ENCODE peak calls at places on chromosomes 16 and 17, in five cellular contexts. F is psoas muscle, X is mesothelial cell of epicardium, I is kidney, W is neural progenitor cell. O is an unnamed sample.

GRCh38 chr16:89185062-89185751 is 13.7 kb downstream of the CDH15 start:
- DNase-seq in X (peak), F (peak), W (no peak), I (peak), O (no peak)

GRCh38 chr17:17035920-17036319 is 6.3 kb upstream of the MPRIP start:
- DNase-seq in I (peak), F (peak), X (no peak), W (no peak), O (no peak)

GRCh38 chr17:59846391-59847165 is 46.2 kb downstream of the TUBD1 start:
- DNase-seq in X (no peak), W (no peak), I (peak), F (peak), O (no peak)

GRCh38 chr17:75267403-75268232 is 3.4 kb downstream of the MIF4GD start:
- DNase-seq in X (no peak), F (peak), W (peak), I (no peak), O (no peak)

GRCh38 chr17:65219124-65219523 is 82.0 kb downstream of the RGS9 start:
- DNase-seq in W (no peak), F (no peak), I (no peak), X (no peak), O (no peak)

GRCh38 chr17:33949100-33949499 is 306.0 kb upstream of the CCL2 start:
- DNase-seq in I (no peak), X (no peak), W (peak), F (no peak), O (no peak)

GRCh38 chr16:50747206-50747956 is 5.5 kb downstream of the CYLD start:
- DNase-seq in W (no peak), I (no peak), F (no peak), X (no peak), O (no peak)

GRCh38 chr17:47836601-47837000 is 4.5 kb downstream of the SCRN2 start:
- DNase-seq in X (no peak), I (no peak), F (no peak), W (no peak), O (no peak)

GRCh38 chr17:17416400-17417360 is 60.1 kb upstream of the MED9 start:
- DNase-seq in X (no peak), F (no peak), I (no peak), W (no peak), O (no peak)

GRCh38 chr17:76781056-76781982 is 43.4 kb downstream of the MFSD11 start:
- DNase-seq in F (no peak), I (no peak), W (no peak), X (no peak), O (no peak)

GRCh38 chr17:35879748-35880654 is at the start of gene CCL5:
- DNase-seq in W (no peak), X (no peak), F (no peak), I (no peak), O (no peak)

GRCh38 chr16:68229431-68230175 is 6.3 kb downstream of the ESRP2 start:
- DNase-seq in I (peak), X (no peak), F (no peak), W (peak), O (no peak)

GRCh38 chr16:81625544-81626152 is 153.4 kb upstream of the PLCG2 start:
- DNase-seq in F (no peak), W (no peak), I (peak), X (no peak), O (no peak)

GRCh38 chr17:78412403-78412802 is 34.0 kb downstream of the PGS1 start:
- DNase-seq in F (no peak), W (peak), X (no peak), I (peak), O (no peak)

GRCh38 chr16:62225675-62226074 is 189.4 kb upstream of the CDH8 start:
- DNase-seq in W (peak), X (peak), F (peak), I (peak), O (peak)

GRCh38 chr16:56275801-56276200 is 84.5 kb downstream of the GNAO1 start:
- DNase-seq in X (no peak), I (no peak), W (no peak), F (no peak), O (no peak)

GRCh38 chr17:32356750-32357149 is 6.8 kb downstream of the ZNF207 start:
- DNase-seq in X (no peak), W (no peak), F (no peak), I (no peak), O (no peak)

GRCh38 chr17:15112881-15113617 is 152.1 kb downstream of the PMP22 start:
- DNase-seq in W (no peak), I (no peak), X (no peak), F (no peak), O (no peak)

GRCh38 chr17:78583091-78583490 is 5.9 kb upstream of the DNAH17 start:
- DNase-seq in W (peak), F (peak), X (no peak), I (no peak), O (no peak)

GRCh38 chr17:48636177-48637018 is 10.2 kb upstream of the HOXB9 start:
- DNase-seq in F (peak), I (peak), W (peak), X (peak), O (no peak)

GRCh38 chr17:48014603-48015037 is 23.0 kb downstream of the COPZ2 start:
- DNase-seq in X (no peak), I (no peak), W (no peak), F (no peak), O (no peak)

GRCh38 chr16:90046122-90046970 is 27.1 kb upstream of the DBNDD1 start:
- DNase-seq in I (no peak), X (no peak), W (no peak), F (peak), O (no peak)

GRCh38 chr17:4364622-4365041 is 1.8 kb downstream of the UBE2G1 start:
- DNase-seq in X (no peak), F (peak), I (peak), W (no peak), O (no peak)

GRCh38 chr17:32495347-32496253 is 8.8 kb downstream of the CDK5R1 start:
- DNase-seq in I (peak), X (no peak), W (peak), F (peak), O (no peak)

DNA sequence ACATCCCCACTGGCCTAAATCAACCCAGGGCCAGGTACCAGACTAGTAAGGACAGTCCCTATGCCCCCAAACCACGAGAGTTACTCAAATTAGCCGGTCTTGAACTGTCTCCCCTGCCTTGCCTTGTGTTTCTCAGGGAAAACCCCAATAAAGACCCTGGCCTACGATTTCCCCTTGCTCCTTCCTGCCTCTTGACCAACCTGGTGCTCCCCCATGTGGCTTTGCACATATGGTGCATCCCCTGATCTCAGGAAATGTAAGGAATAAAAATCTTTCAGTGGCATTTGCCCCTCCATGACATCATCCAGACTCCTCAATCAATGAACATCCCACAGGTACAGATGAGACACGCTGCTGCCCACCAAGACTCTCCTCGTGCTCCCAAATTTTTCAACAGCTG is 87.9 kb downstream of the ZNF18 start:
- DNase-seq in I (no peak), W (peak), X (no peak), F (no peak), O (no peak)
- TF ChIP-seq CTCF in I (no peak), W (peak), X (no peak), F (no peak), O (no peak)

GRCh38 chr16:85528528-85529387 is 84.4 kb upstream of the GSE1 start:
- DNase-seq in F (no peak), W (no peak), I (peak), X (no peak), O (no peak)
- TF ChIP-seq CTCF in F (peak), W (peak), I (peak), X (peak), O (no peak)

DNA sequence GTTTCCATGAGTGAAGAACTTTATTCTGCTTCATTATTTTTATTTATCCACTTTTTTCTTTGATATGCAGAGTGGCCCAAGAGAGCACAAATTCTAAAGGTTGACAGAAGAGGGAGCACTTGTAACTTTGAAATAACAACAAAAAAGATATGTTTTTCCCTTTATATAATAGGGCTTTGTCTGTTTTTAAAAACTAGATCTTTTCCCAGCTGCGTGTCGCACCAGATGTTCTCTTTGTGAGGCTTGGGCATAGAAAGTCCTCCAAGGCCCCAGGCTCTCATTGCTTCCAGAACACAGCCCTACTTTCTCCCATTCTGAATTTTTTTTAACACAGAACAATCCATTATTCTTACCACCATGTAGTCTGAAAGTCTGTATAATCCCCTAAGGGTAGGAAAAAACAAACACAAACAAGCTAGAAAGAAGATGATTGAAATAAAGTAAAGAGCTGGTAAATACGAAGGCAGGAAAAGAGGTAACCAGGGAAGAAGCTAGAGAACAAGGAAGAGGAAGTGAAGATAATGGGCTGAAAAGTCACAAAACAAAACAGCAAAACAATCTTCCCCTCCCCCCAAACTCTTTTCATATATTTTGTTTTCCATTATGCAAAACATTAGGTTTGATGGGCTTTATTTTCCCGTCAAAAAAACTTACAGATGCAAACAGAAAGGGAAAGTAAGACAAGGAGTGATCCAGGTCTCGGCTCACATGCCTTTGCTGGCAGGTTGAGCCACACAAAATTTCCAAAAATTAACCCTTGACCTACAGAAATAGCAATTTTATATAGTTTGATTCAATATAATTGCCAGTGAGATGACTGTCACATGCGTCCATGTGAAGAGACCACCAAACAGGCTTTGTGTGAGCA is 160.3 kb downstream of the ABCA8 start:
- DNase-seq in F (peak), W (no peak), I (no peak), X (no peak), O (no peak)
- TF ChIP-seq CTCF in F (peak), W (peak), I (peak), X (peak), O (no peak)

GRCh38 chr17:45108595-45109521 is 23.5 kb downstream of the PLCD3 start:
- DNase-seq in I (no peak), F (no peak), W (no peak), X (no peak), O (no peak)
- TF ChIP-seq CTCF in I (no peak), F (no peak), W (no peak), X (no peak), O (no peak)

DNA sequence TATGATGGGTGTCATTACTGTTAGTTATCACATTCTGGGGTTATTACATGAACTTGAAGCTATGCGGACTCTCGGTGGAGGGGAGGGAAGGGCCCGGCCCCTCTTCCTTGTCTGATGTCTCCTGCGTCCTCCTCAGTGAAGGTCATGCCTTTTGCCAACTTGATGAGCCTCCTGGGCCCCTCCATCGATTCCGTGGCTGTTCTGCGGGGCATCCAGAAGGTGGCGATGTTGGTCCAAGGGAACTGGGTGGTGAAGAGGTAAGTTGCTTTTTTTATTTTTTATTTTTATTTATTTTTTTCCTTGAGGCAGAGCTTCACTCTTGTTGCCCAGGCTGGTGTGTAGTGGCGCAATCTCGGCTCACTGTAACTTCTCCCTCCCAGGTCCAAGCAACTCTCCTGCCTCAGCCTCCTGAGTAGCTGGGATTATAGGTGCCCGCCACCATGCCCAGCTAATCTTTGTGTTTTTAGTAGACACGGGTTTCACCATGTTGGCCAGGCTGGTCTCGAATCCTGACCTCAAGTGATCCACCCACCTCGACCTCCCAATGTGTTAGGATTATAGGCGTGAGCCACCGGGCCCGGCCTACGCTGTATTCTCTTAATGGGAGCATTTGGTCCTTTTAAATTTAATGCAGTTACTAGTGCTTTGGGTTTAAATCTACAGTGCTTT is 21.6 kb downstream of the POLR3E start:
- DNase-seq in F (peak), X (no peak), I (no peak), W (peak), O (no peak)
- TF ChIP-seq CTCF in F (peak), X (peak), I (peak), W (peak), O (no peak)

GRCh38 chr17:81895400-81895799 is 3.9 kb downstream of the ANAPC11 start:
- DNase-seq in X (no peak), W (no peak), F (no peak), I (no peak), O (no peak)

GRCh38 chr17:81898885-81899284 is 3.2 kb upstream of the NPB start:
- DNase-seq in X (no peak), W (no peak), F (no peak), I (no peak), O (no peak)

GRCh38 chr17:81900181-81900820 is 1.7 kb upstream of the NPB start:
- DNase-seq in I (peak), X (peak), W (no peak), F (no peak), O (no peak)

GRCh38 chr17:81899514-81900166 is 2.4 kb upstream of the NPB start:
- DNase-seq in F (no peak), I (no peak), W (no peak), X (peak), O (no peak)

GRCh38 chr17:81898029-81898866 is 3.8 kb upstream of the NPB start:
- DNase-seq in X (no peak), I (no peak), F (no peak), W (no peak), O (no peak)
- TF ChIP-seq CTCF in X (no peak), I (no peak), F (no peak), W (no peak), O (no peak)

GRCh38 chr16:877242-878065 is 76.9 kb upstream of the GNG13 start:
- DNase-seq in I (peak), W (no peak), X (no peak), F (no peak), O (no peak)

GRCh38 chr16:879461-879861 is 78.9 kb upstream of the GNG13 start:
- DNase-seq in F (peak), W (no peak), I (peak), X (peak), O (no peak)

GRCh38 chr16:878886-879285 is 78.4 kb upstream of the GNG13 start:
- DNase-seq in F (peak), W (no peak), X (no peak), I (peak), O (no peak)

GRCh38 chr16:876523-877241 is 76.1 kb upstream of the GNG13 start:
- DNase-seq in F (no peak), X (no peak), I (peak), W (no peak), O (no peak)

DNA sequence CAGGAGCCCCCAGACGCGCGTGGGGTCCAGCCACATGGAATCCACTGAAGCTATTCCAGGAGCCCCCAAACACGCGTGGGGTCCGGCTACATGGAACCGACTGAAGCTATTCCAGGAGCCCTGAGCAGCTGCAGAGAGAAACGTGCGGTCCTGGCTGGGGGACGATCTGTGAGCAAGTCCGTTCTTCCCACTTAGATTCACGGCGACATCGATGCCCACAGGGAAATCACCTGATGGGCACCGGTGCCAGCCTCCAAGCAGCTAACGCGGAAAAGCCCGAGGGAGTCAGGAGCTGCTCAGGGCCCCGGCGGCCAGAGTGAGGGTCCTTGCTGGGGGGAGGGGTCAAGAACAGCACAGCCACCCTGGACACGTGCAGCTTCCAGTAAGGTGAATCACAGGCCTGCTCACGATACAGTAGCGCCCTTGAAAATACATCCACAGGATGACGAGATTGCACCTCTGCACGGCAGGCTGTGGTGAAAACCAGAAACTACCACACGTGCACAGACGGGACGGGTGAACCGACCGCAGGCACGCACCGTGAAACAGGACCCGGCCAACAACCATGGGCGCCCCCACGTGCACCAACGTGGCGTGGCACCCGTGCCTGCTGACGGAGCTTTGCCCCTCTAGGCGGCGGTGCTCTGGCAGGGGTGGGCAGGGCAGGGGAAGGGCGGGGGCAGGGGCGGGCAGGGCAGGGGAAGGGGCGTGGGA is 77.7 kb upstream of the GNG13 start:
- DNase-seq in F (peak), I (peak), W (peak), X (peak), O (no peak)
- TF ChIP-seq CTCF in F (no peak), I (no peak), W (peak), X (no peak), O (no peak)

GRCh38 chr16:87060026-87060986 is 256.9 kb downstream of the C16orf95 start:
- DNase-seq in F (no peak), X (no peak), I (no peak), W (peak), O (no peak)
- TF ChIP-seq CTCF in F (no peak), X (no peak), I (no peak), W (peak), O (no peak)

GRCh38 chr17:41912925-41913324 is 5.8 kb downstream of the ACLY start:
- DNase-seq in I (no peak), F (no peak), X (no peak), W (no peak), O (no peak)
- TF ChIP-seq CTCF in I (no peak), F (no peak), X (no peak), W (no peak), O (no peak)